ENCODE peak calls at places on chromosomes 12 and 14, in seven cellular contexts. Q is HepG2, Z is stomach, W is breast epithelium, N is transverse colon, U is suprapubic skin, E is endothelial cell of umbilical vein. R is an unnamed sample.

GRCh38 chr12:63020269-63020668 is 85.3 kb upstream of the PPM1H start:
- DNase-seq in Q (no peak), Z (no peak), W (no peak), N (no peak), U (no peak), E (no peak), R (no peak)

GRCh38 chr14:74882103-74882920 is 596 bp downstream of the DLST start:
- DNase-seq in Q (no peak), Z (peak), W (no peak), N (peak), U (peak), E (peak), R (peak)

GRCh38 chr12:100955139-100955538 is 160.6 kb downstream of the ANO4 start:
- DNase-seq in Q (peak), Z (no peak), W (no peak), N (no peak), U (no peak), E (peak), R (no peak)

GRCh38 chr12:94263011-94263786 is 114.8 kb downstream of the PLXNC1 start:
- DNase-seq in Q (no peak), Z (no peak), W (no peak), N (peak), U (peak), E (no peak), R (no peak)

GRCh38 chr12:92411687-92412086 is 266.0 kb upstream of the BTG1 start:
- DNase-seq in Q (no peak), Z (no peak), W (no peak), N (no peak), U (no peak), E (peak), R (no peak)

GRCh38 chr14:58826845-58827686 is 189.3 kb downstream of the DACT1 start:
- DNase-seq in Q (no peak), Z (no peak), W (no peak), N (no peak), U (no peak), E (no peak), R (no peak)

GRCh38 chr12:8572507-8572906 is 31.8 kb upstream of the CLEC4E start:
- DNase-seq in Q (no peak), Z (no peak), W (no peak), N (no peak), U (no peak), E (no peak), R (no peak)

GRCh38 chr12:124613151-124613585 is 45.8 kb upstream of the NCOR2 start:
- DNase-seq in Q (no peak), Z (peak), W (no peak), N (peak), U (no peak), E (peak), R (peak)

GRCh38 chr12:21336656-21337055 is 1.9 kb upstream of the SLCO1A2 start:
- DNase-seq in Q (peak), Z (no peak), W (no peak), N (no peak), U (no peak), E (no peak), R (peak)

GRCh38 chr14:36020120-36021029 is 156.1 kb downstream of the PTCSC3 start:
- DNase-seq in Q (no peak), Z (no peak), W (no peak), N (no peak), U (no peak), E (no peak), R (no peak)

GRCh38 chr12:66279127-66279712 is 23.1 kb upstream of the HELB start:
- DNase-seq in Q (peak), Z (no peak), W (no peak), N (no peak), U (no peak), E (peak), R (no peak)

GRCh38 chr14:102262894-102263462 is 42.0 kb downstream of the MOK start:
- DNase-seq in Q (peak), Z (no peak), W (no peak), N (no peak), U (no peak), E (peak), R (no peak)

GRCh38 chr14:105547741-105548169 is 21.4 kb downstream of the TMEM121 start:
- DNase-seq in Q (no peak), Z (no peak), W (no peak), N (no peak), U (no peak), E (no peak), R (no peak)

GRCh38 chr12:25458047-25458552 is 95.0 kb downstream of the LMNTD1 start:
- DNase-seq in Q (peak), Z (no peak), W (no peak), N (no peak), U (no peak), E (peak), R (no peak)

GRCh38 chr14:100524933-100525243 is 62.3 kb downstream of the BEGAIN start:
- DNase-seq in Q (no peak), Z (peak), W (no peak), N (no peak), U (peak), E (no peak), R (no peak)

GRCh38 chr12:52358575-52359350 is 8.5 kb downstream of the KRT85 start:
- DNase-seq in Q (no peak), Z (no peak), W (peak), N (no peak), U (peak), E (no peak), R (no peak)

GRCh38 chr12:6869049-6870021 is 2.0 kb downstream of the TPI1 start:
- DNase-seq in Q (peak), Z (peak), W (peak), N (peak), U (no peak), E (peak), R (peak)

GRCh38 chr14:79199217-79199616 is 1012.1 kb downstream of the DIO2 start:
- DNase-seq in Q (no peak), Z (no peak), W (no peak), N (no peak), U (no peak), E (no peak), R (no peak)

GRCh38 chr14:99422220-99423010 is 58.2 kb downstream of the SETD3 start:
- DNase-seq in Q (peak), Z (no peak), W (no peak), N (peak), U (no peak), E (no peak), R (no peak)

GRCh38 chr14:51131516-51131915 is 36.6 kb upstream of the TRIM9 start:
- DNase-seq in Q (no peak), Z (no peak), W (no peak), N (no peak), U (no peak), E (no peak), R (no peak)

GRCh38 chr12:121773011-121773777 is 20.3 kb downstream of the RHOF start:
- DNase-seq in Q (peak), Z (peak), W (peak), N (peak), U (peak), E (peak), R (peak)

GRCh38 chr14:101073598-101073965 is 170.1 kb upstream of the RTL1 start:
- DNase-seq in Q (no peak), Z (no peak), W (no peak), N (no peak), U (peak), E (no peak), R (no peak)

GRCh38 chr14:52792097-52792415 is 649 bp upstream of the GNPNAT1 start:
- DNase-seq in Q (no peak), Z (no peak), W (no peak), N (no peak), U (no peak), E (no peak), R (no peak)

GRCh38 chr12:14129601-14130178 is 148.3 kb upstream of the GRIN2B start:
- DNase-seq in Q (no peak), Z (no peak), W (no peak), N (no peak), U (no peak), E (no peak), R (no peak)

GRCh38 chr14:93280743-93281142 is 52.1 kb downstream of the BTBD7 start:
- DNase-seq in Q (peak), Z (no peak), W (no peak), N (no peak), U (no peak), E (no peak), R (no peak)

GRCh38 chr12:6215932-6216494 is 15.8 kb downstream of the CD9 start:
- DNase-seq in Q (no peak), Z (peak), W (peak), N (peak), U (peak), E (peak), R (peak)

GRCh38 chr14:33280646-33281045 is 342.0 kb downstream of the NPAS3 start:
- DNase-seq in Q (no peak), Z (no peak), W (no peak), N (no peak), U (no peak), E (no peak), R (no peak)

GRCh38 chr12:110932048-110932447 is 11.7 kb upstream of the MYL2 start:
- DNase-seq in Q (no peak), Z (no peak), W (no peak), N (no peak), U (no peak), E (no peak), R (no peak)

GRCh38 chr12:39816671-39817185 is 197.1 kb upstream of the ABCD2 start:
- DNase-seq in Q (no peak), Z (no peak), W (no peak), N (no peak), U (no peak), E (no peak), R (no peak)

GRCh38 chr14:21528381-21529348 is 2.5 kb upstream of the SALL2 start:
- DNase-seq in Q (peak), Z (no peak), W (no peak), N (no peak), U (no peak), E (no peak), R (no peak)

GRCh38 chr12:109861689-109862314 is 18.5 kb downstream of the GLTP start:
- DNase-seq in Q (peak), Z (no peak), W (no peak), N (peak), U (no peak), E (no peak), R (no peak)

GRCh38 chr12:89920866-89921265 is 212.2 kb upstream of the ATP2B1 start:
- DNase-seq in Q (no peak), Z (no peak), W (no peak), N (no peak), U (no peak), E (no peak), R (no peak)

GRCh38 chr14:63603749-63604277 is 37.9 kb downstream of the WDR89 start:
- DNase-seq in Q (no peak), Z (no peak), W (no peak), N (no peak), U (no peak), E (no peak), R (no peak)

GRCh38 chr14:44995770-44996294 is 33.8 kb downstream of the TOGARAM1 start:
- DNase-seq in Q (no peak), Z (no peak), W (no peak), N (no peak), U (no peak), E (no peak), R (no peak)

GRCh38 chr12:105705765-105706164 is 375.3 kb downstream of the C12orf75 start:
- DNase-seq in Q (peak), Z (peak), W (no peak), N (peak), U (no peak), E (peak), R (peak)

GRCh38 chr14:97253756-97254155 is 456.6 kb downstream of the VRK1 start:
- DNase-seq in Q (no peak), Z (no peak), W (no peak), N (no peak), U (no peak), E (no peak), R (no peak)

GRCh38 chr14:50044040-50044651 is 72.2 kb downstream of the VCPKMT start:
- DNase-seq in Q (no peak), Z (no peak), W (no peak), N (no peak), U (no peak), E (no peak), R (no peak)
- H3K4me3 ChIP-seq in Q (no peak), Z (no peak), W (no peak), N (no peak), U (no peak), E (no peak), R (no peak)

GRCh38 chr14:61438036-61438435 is 116.7 kb downstream of the PRKCH start:
- DNase-seq in Q (no peak), Z (no peak), W (no peak), N (no peak), U (no peak), E (no peak), R (no peak)

GRCh38 chr14:61438497-61438859 is 117.1 kb downstream of the PRKCH start:
- DNase-seq in Q (no peak), Z (no peak), W (no peak), N (no peak), U (no peak), E (no peak), R (peak)

GRCh38 chr14:61439779-61440418 is 118.5 kb downstream of the PRKCH start:
- DNase-seq in Q (no peak), Z (no peak), W (no peak), N (no peak), U (no peak), E (no peak), R (no peak)

GRCh38 chr14:61437383-61437782 is 116.0 kb downstream of the PRKCH start:
- DNase-seq in Q (no peak), Z (no peak), W (no peak), N (no peak), U (no peak), E (no peak), R (no peak)

GRCh38 chr14:61438860-61439765 is 117.7 kb downstream of the PRKCH start:
- DNase-seq in Q (peak), Z (peak), W (peak), N (peak), U (no peak), E (peak), R (peak)
- TF ChIP-seq POLR2A in Q (no peak), Z (no peak), W (no peak), N (no peak), U (no peak), E (peak), R (no peak)

GRCh38 chr14:23162800-23163199 is 20.7 kb downstream of the SLC7A8 start:
- DNase-seq in Q (no peak), Z (no peak), W (no peak), N (no peak), U (no peak), E (no peak), R (no peak)
- TF ChIP-seq POLR2AphosphoS5 in Q (no peak), Z (no peak), W (no peak), N (no peak), U (no peak), E (no peak), R (no peak)

GRCh38 chr14:64971452-64971889 is 665 bp downstream of the RAB15 start:
- DNase-seq in Q (no peak), Z (no peak), W (no peak), N (no peak), U (no peak), E (no peak), R (no peak)

GRCh38 chr14:64970041-64970440 is 2.1 kb downstream of the RAB15 start:
- DNase-seq in Q (no peak), Z (no peak), W (no peak), N (peak), U (no peak), E (no peak), R (no peak)

GRCh38 chr14:64973026-64973442 is 898 bp upstream of the RAB15 start:
- DNase-seq in Q (peak), Z (no peak), W (no peak), N (peak), U (peak), E (no peak), R (no peak)

GRCh38 chr14:64971890-64972785 is at the start of gene RAB15:
- DNase-seq in Q (no peak), Z (peak), W (peak), N (peak), U (no peak), E (peak), R (no peak)

GRCh38 chr14:64970776-64971451 is 1.2 kb downstream of the RAB15 start:
- DNase-seq in Q (no peak), Z (no peak), W (no peak), N (peak), U (no peak), E (peak), R (no peak)
- H3K4me3 ChIP-seq in Q (peak), Z (peak), W (peak), N (peak), U (peak), E (peak), R (peak)

GRCh38 chr14:55077691-55078151 is 26.3 kb downstream of the MAPK1IP1L start:
- DNase-seq in Q (peak), Z (peak), W (no peak), N (peak), U (no peak), E (no peak), R (no peak)
- TF ChIP-seq POLR2A in Q (no peak), Z (no peak), W (no peak), N (peak), U (no peak), E (no peak), R (no peak)

GRCh38 chr14:70906785-70907171 is 481 bp upstream of the PCNX1 start:
- DNase-seq in Q (no peak), Z (no peak), W (no peak), N (no peak), U (no peak), E (peak), R (peak)

GRCh38 chr14:70905316-70905715 is 1.9 kb upstream of the PCNX1 start:
- DNase-seq in Q (no peak), Z (no peak), W (no peak), N (peak), U (no peak), E (peak), R (no peak)

GRCh38 chr14:70908918-70909641 is 1.8 kb downstream of the PCNX1 start:
- DNase-seq in Q (no peak), Z (no peak), W (no peak), N (no peak), U (no peak), E (no peak), R (no peak)

GRCh38 chr14:70907996-70908917 is 998 bp downstream of the PCNX1 start:
- DNase-seq in Q (peak), Z (peak), W (no peak), N (peak), U (peak), E (peak), R (peak)

GRCh38 chr14:70907172-70907995 is at the start of gene PCNX1:
- DNase-seq in Q (peak), Z (peak), W (peak), N (peak), U (peak), E (peak), R (peak)
- TF ChIP-seq POLR2AphosphoS5 in Q (no peak), Z (peak), W (peak), N (peak), U (no peak), E (peak), R (no peak)

DNA sequence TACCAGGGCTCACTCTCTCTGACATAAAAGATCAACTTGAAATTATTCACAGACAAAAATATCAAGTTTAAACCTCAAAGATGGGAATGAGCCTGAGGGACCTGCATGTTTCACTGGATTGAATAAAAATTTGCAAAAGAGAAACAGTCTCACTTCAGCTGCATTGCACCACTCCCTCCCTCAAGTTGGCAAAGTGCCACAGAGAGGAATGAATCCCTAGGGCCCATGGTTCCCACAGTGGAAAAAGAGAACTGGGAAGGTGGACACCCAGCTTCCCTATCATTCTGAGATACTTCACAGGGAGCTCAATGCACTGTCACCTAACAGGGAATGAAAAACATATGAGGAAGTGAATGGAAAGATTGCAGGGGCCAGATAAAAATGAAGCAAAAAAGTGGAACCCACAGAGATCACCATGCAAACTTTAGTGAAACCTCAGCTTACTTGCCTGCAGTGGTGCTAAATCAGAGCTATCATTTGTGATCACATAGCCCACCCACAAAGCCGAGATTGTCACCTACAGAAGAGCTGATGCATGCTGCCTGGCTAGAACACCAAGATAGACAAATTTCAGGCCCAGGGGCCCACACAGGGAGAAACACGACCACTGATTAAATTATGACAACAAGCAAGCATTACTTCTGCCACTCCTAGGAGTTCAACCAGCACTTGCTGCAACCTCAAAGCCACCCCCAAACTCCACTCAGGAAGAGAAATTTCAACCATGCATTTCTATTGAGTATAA is 911.3 kb downstream of the LRFN5 start:
- DNase-seq in Q (no peak), Z (no peak), W (no peak), N (no peak), U (no peak), E (no peak), R (no peak)
- H3K4me3 ChIP-seq in Q (no peak), Z (no peak), W (no peak), N (no peak), U (no peak), E (no peak), R (no peak)

GRCh38 chr12:30754383-30754749 is 385 bp downstream of the CAPRIN2 start:
- DNase-seq in Q (no peak), Z (no peak), W (no peak), N (no peak), U (peak), E (no peak), R (no peak)

GRCh38 chr12:30756074-30756473 is 1.3 kb upstream of the CAPRIN2 start:
- DNase-seq in Q (peak), Z (no peak), W (no peak), N (no peak), U (no peak), E (no peak), R (no peak)

GRCh38 chr12:30753761-30754382 is 879 bp downstream of the CAPRIN2 start:
- DNase-seq in Q (no peak), Z (no peak), W (no peak), N (no peak), U (no peak), E (peak), R (no peak)

GRCh38 chr12:30755395-30755762 is 628 bp upstream of the CAPRIN2 start:
- DNase-seq in Q (no peak), Z (no peak), W (no peak), N (no peak), U (no peak), E (no peak), R (no peak)

GRCh38 chr12:30754750-30755394 is at the start of gene CAPRIN2:
- DNase-seq in Q (peak), Z (peak), W (peak), N (peak), U (peak), E (peak), R (peak)
- TF ChIP-seq POLR2A in Q (peak), Z (no peak), W (peak), N (peak), U (no peak), E (peak), R (peak)

GRCh38 chr12:119176267-119177055 is 2.3 kb upstream of the HSPB8 start:
- DNase-seq in Q (peak), Z (peak), W (peak), N (peak), U (peak), E (peak), R (peak)
- TF ChIP-seq POLR2AphosphoS5 in Q (no peak), Z (peak), W (peak), N (peak), U (no peak), E (no peak), R (peak)

R was measured in prostate gland.